ENCODE peak calls at places on chromosomes 6 and 20, in ten cellular contexts. E is spleen, C is HCT116, G is upper lobe of left lung, H is H1, T is HepG2, K is prostate gland, A is esophagus muscularis mucosa, S is suprapubic skin, F is stomach. J is an unnamed sample.

GRCh38 chr20:25136643-25137559 is 55.0 kb upstream of the VSX1 start:
- DNase-seq in E (no peak), C (peak; percentile 38), G (no peak), H (no peak), T (no peak), K (no peak), A (no peak), S (no peak), F (no peak), J (no peak)

GRCh38 chr6:31769684-31770371 is 7.3 kb downstream of the VWA7 start:
- DNase-seq in E (peak; percentile 96), C (peak; percentile 42), G (peak; percentile 90), H (peak; percentile 63), T (peak; percentile 71), K (peak; percentile 65), A (no peak), S (no peak), F (peak; percentile 89), J (peak; percentile 77)

GRCh38 chr20:46715292-46715756 is 5.9 kb downstream of the SLC2A10 start:
- DNase-seq in E (no peak), C (no peak), G (no peak), H (no peak), T (no peak), K (peak; percentile 87), A (peak; percentile 94), S (no peak), F (peak; percentile 41), J (peak; percentile 85)

GRCh38 chr6:169069361-169069760 is 184.3 kb downstream of the THBS2 start:
- DNase-seq in E (no peak), C (no peak), G (no peak), H (no peak), T (no peak), K (no peak), A (no peak), S (no peak), F (no peak), J (no peak)

GRCh38 chr6:119493980-119494379 is 144.4 kb upstream of the MAN1A1 start:
- DNase-seq in E (no peak), C (no peak), G (no peak), H (no peak), T (peak; percentile 50), K (peak; percentile 36), A (no peak), S (no peak), F (no peak), J (peak; percentile 55)

GRCh38 chr20:35871311-35871771 is 83.0 kb downstream of the SCAND1 start:
- DNase-seq in E (no peak), C (no peak), G (no peak), H (no peak), T (no peak), K (peak; percentile 44), A (no peak), S (no peak), F (peak; percentile 28), J (no peak)

GRCh38 chr6:166904101-166904746 is 52.1 kb downstream of the RNASET2 start:
- DNase-seq in E (peak; percentile 76), C (no peak), G (no peak), H (no peak), T (no peak), K (no peak), A (peak; percentile 87), S (no peak), F (no peak), J (no peak)

GRCh38 chr6:19723533-19723932 is 113.6 kb upstream of the ID4 start:
- DNase-seq in E (no peak), C (no peak), G (no peak), H (no peak), T (no peak), K (no peak), A (no peak), S (no peak), F (no peak), J (no peak)

GRCh38 chr6:25713802-25714201 is 40.7 kb upstream of the SLC17A4 start:
- DNase-seq in E (no peak), C (no peak), G (no peak), H (no peak), T (no peak), K (no peak), A (no peak), S (no peak), F (no peak), J (no peak)

GRCh38 chr20:21808863-21809664 is 103.6 kb downstream of the PAX1 start:
- DNase-seq in E (peak; percentile 83), C (no peak), G (peak; percentile 47), H (peak; percentile 27), T (peak; percentile 31), K (peak; percentile 8), A (no peak), S (no peak), F (peak; percentile 56), J (no peak)

GRCh38 chr6:131379951-131380350 is 193.1 kb upstream of the ARG1 start:
- DNase-seq in E (no peak), C (no peak), G (no peak), H (no peak), T (no peak), K (no peak), A (no peak), S (no peak), F (no peak), J (no peak)

GRCh38 chr6:44119704-44120262 is 7.5 kb downstream of the MRPL14 start:
- DNase-seq in E (no peak), C (no peak), G (peak; percentile 87), H (no peak), T (no peak), K (no peak), A (no peak), S (no peak), F (no peak), J (no peak)

GRCh38 chr6:12311106-12311505 is 20.9 kb downstream of the EDN1 start:
- DNase-seq in E (no peak), C (no peak), G (no peak), H (no peak), T (no peak), K (no peak), A (peak; percentile 78), S (no peak), F (no peak), J (no peak)

DNA sequence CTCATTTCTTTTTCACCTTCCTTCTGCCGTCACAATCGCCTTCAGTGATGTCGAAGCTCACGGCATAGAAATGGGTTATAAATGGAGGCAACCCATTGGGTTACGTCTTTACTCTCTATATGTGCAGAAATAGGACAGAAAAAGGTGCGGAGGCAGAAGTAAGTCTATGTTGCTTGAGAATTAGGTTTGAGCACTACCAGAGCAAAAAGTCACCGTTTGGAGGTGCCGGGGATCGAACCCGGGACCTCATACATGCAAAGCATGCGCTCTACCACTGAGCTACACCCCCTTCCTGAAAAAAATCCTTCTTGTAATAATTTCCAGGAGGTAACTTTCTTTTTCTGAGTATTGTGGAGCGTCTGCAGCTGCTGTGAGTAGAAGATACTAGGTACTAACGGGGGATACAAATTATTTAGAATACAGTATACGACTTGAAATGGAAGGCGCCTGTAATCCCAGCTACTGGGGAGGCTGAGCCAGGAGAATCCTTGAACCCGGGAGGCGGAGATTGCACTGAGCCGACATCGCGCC is 134.2 kb downstream of the TRIM27 start:
- DNase-seq in E (no peak), C (peak; percentile 68), G (no peak), H (no peak), T (peak; percentile 80), K (no peak), A (no peak), S (no peak), F (no peak), J (no peak)
- TF ChIP-seq POLR2AphosphoS5 in E (no peak), C (no peak), G (no peak), H (no peak), T (no peak), K (no peak), A (no peak), S (no peak), F (no peak), J (no peak)

GRCh38 chr20:62229667-62230066 is 8.7 kb upstream of the OSBPL2 start:
- DNase-seq in E (no peak), C (no peak), G (no peak), H (no peak), T (no peak), K (no peak), A (no peak), S (no peak), F (no peak), J (no peak)
- H3K27me3 ChIP-seq in E (peaks cover 36% of the 10 kb centered on the region), C (peaks cover 12% of the 10 kb centered on the region), G (no peaks in the 10 kb centered on the region), H (peaks cover 4% of the 10 kb centered on the region), T (peaks cover 28% of the 10 kb centered on the region), K (no peaks in the 10 kb centered on the region), A (no peaks in the 10 kb centered on the region), S (peaks cover 35% of the 10 kb centered on the region), F (peaks cover 85% of the 10 kb centered on the region), J (no peaks in the 10 kb centered on the region)

GRCh38 chr6:291697-292505 is at the start of gene DUSP22:
- DNase-seq in E (peak; percentile 97), C (peak; percentile 45), G (peak; percentile 90), H (no peak), T (peak; percentile 80), K (peak; percentile 90), A (peak; percentile 97), S (peak; percentile 96), F (peak; percentile 92), J (peak; percentile 87)
- TF ChIP-seq POLR2A in E (peak; percentile 83), C (peak; percentile 54), G (no peak), H (no peak), T (peak; percentile 81), K (peak; percentile 77), A (peak; percentile 80), S (peak; percentile 85), F (peak; percentile 50), J (peak; percentile 70)

DNA sequence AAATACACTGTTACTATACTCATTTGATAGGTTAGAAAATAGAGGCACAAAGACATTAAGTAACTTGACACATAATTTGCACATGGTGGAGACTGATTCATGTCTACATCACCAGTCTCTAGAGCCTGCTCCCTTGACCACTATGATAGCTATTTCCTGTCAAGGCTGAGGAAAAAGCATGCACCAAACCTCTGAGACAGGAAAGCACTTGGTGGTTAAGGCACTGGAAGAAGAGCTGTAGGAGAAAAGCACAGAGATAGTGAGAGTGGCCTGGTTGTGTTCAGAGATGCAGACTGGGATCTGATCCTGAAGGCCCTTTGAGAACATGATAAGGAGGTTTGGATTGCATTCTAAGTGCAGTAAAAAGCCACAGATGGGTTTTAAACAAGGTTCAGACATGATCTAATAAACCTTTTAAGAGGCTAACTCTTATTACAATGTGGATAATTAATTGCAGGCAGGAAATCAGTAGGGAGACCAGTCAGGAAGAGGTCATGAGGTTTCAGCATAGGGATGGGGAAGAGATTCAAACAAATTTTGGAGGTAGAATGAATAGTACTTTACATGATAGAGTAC is 168.9 kb downstream of the PHF3 start:
- DNase-seq in E (no peak), C (no peak), G (no peak), H (no peak), T (no peak), K (no peak), A (no peak), S (no peak), F (no peak), J (no peak)
- TF ChIP-seq POLR2AphosphoS5 in E (no peak), C (no peak), G (no peak), H (no peak), T (no peak), K (no peak), A (no peak), S (no peak), F (no peak), J (no peak)

DNA sequence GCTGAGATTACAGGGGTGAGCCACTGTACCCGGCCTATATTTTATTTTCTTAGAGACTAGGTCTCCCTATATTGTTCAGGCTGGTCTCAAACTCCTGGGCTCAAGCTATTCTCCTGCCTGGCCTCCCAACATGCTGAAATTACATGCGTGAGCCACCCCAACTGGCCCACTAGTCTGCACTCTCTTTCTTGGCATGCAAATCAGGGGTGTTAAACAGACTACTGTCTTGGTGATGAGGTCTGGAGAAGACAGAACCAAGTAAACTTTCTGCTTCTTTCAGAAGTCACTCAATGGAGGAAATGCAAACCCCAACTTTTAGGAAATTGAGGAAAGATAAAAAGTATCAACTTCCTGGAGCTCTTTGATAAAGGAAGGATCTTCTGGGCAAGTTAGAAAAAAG is 8.0 kb upstream of the TUBB2B start:
- DNase-seq in E (no peak), C (no peak), G (no peak), H (no peak), T (no peak), K (no peak), A (no peak), S (no peak), F (no peak), J (no peak)
- H3K27me3 ChIP-seq in E (peaks cover 66% of the 10 kb centered on the region), C (no peaks in the 10 kb centered on the region), G (peaks cover 17% of the 10 kb centered on the region), H (peaks cover 3% of the 10 kb centered on the region), T (peaks cover 7% of the 10 kb centered on the region), K (peaks cover 6% of the 10 kb centered on the region), A (no peaks in the 10 kb centered on the region), S (peaks cover 19% of the 10 kb centered on the region), F (peaks cover 77% of the 10 kb centered on the region), J (peaks cover 7% of the 10 kb centered on the region)

J was measured in breast epithelium.